ENCODE peak calls at places on chromosomes 6 and 20, in seven cellular contexts. U is AG04449; H is GM04504; A is cardiac muscle cell; I is HTR-8/SVneo; Z is CD4-positive, CD25-positive, alpha-beta regulatory T cell; V is activated naive CD4-positive, alpha-beta T cell treated with Interleukin-2 at 50 U/mL for 16 hours. C is an unnamed sample.

GRCh38 chr20:588932-589672 is 21.0 kb downstream of the TCF15 start:
- DNase-seq in U (no peak), H (no peak), A (no peak), I (no peak), Z (no peak), V (no peak), C (peak)

GRCh38 chr20:62936996-62937352 is 973 bp upstream of the GID8 start:
- DNase-seq in U (no peak), H (no peak), A (peak), I (peak), Z (no peak), V (no peak), C (no peak)

GRCh38 chr6:158869010-158869603 is 49.9 kb upstream of the EZR start:
- DNase-seq in U (no peak), H (no peak), A (no peak), I (peak), Z (peak), V (no peak), C (no peak)

GRCh38 chr6:2830183-2830582 is 11.5 kb downstream of the SERPINB1 start:
- DNase-seq in U (no peak), H (no peak), A (no peak), I (no peak), Z (no peak), V (no peak), C (no peak)

GRCh38 chr6:97626586-97627441 is 343.8 kb upstream of the MMS22L start:
- DNase-seq in U (no peak), H (no peak), A (no peak), I (no peak), Z (no peak), V (no peak), C (no peak)

GRCh38 chr6:4853782-4854511 is 77.7 kb downstream of the CDYL start:
- DNase-seq in U (no peak), H (no peak), A (no peak), I (no peak), Z (peak), V (no peak), C (no peak)

GRCh38 chr20:45892049-45892816 is 1.1 kb downstream of the CTSA start:
- DNase-seq in U (no peak), H (no peak), A (peak), I (peak), Z (no peak), V (no peak), C (peak)

GRCh38 chr20:49318430-49319203 is 40.8 kb upstream of the ZNFX1 start:
- DNase-seq in U (no peak), H (no peak), A (no peak), I (no peak), Z (peak), V (peak), C (no peak)

GRCh38 chr20:34013532-34013931 is 19.8 kb downstream of the RALY start:
- DNase-seq in U (no peak), H (no peak), A (no peak), I (no peak), Z (no peak), V (no peak), C (no peak)

GRCh38 chr6:143150291-143150690 is 89.6 kb downstream of the AIG1 start:
- DNase-seq in U (no peak), H (no peak), A (no peak), I (no peak), Z (no peak), V (no peak), C (no peak)

GRCh38 chr6:35048031-35048613 is 93.0 kb downstream of the TCP11 start:
- DNase-seq in U (no peak), H (no peak), A (no peak), I (no peak), Z (no peak), V (no peak), C (no peak)

GRCh38 chr6:98842489-98843180 is 8.3 kb downstream of the POU3F2 start:
- DNase-seq in U (no peak), H (no peak), A (no peak), I (no peak), Z (no peak), V (no peak), C (no peak)

GRCh38 chr6:44122821-44123220 is 4.4 kb downstream of the MRPL14 start:
- DNase-seq in U (no peak), H (no peak), A (peak), I (no peak), Z (peak), V (no peak), C (no peak)

GRCh38 chr6:170178561-170179477 is 112.1 kb downstream of the DLL1 start:
- DNase-seq in U (peak), H (peak), A (peak), I (no peak), Z (no peak), V (no peak), C (no peak)

GRCh38 chr6:169097336-169098052 is 156.2 kb downstream of the THBS2 start:
- DNase-seq in U (peak), H (no peak), A (peak), I (peak), Z (no peak), V (no peak), C (no peak)

GRCh38 chr6:137261393-137262154 is 42.4 kb upstream of the IFNGR1 start:
- DNase-seq in U (no peak), H (no peak), A (peak), I (no peak), Z (no peak), V (no peak), C (no peak)

GRCh38 chr20:60074276-60074675 is 116.1 kb downstream of the CDH26 start:
- DNase-seq in U (no peak), H (no peak), A (no peak), I (no peak), Z (no peak), V (no peak), C (no peak)

GRCh38 chr6:105402090-105402980 is 547 bp downstream of the PREP start:
- DNase-seq in U (no peak), H (peak), A (peak), I (peak), Z (peak), V (peak), C (peak)

C was measured in HuH-7.5.